ENCODE peak calls at places on chromosome 2, in seven cellular contexts. C is stomach; I is stimulated activated CD8-positive, alpha-beta memory T cell treated with anti-CD3 and anti-CD28 coated beads, Interleukin-15, amount 100 ng/mL, for 48 hours; J is activated CD4-positive, alpha-beta T cell treated with anti-CD3 and anti-CD28 coated beads, Interleukin-2, amount 10 ng/mL, durations not matched to agents 7 days and 5 days; L is H9; E is endothelial cell of umbilical vein; D is epithelial cell of prostate. N is an unnamed sample.

GRCh38 chr2:215790548-215791421 is 222.6 kb downstream of the MREG start:
- DNase-seq in C (no peak), I (no peak), J (no peak), L (no peak), E (no peak), D (no peak), N (no peak)

GRCh38 chr2:151852260-151853069 is 24.2 kb upstream of the ARL5A start:
- DNase-seq in C (no peak), I (no peak), J (no peak), L (no peak), E (no peak), D (no peak), N (no peak)

GRCh38 chr2:10768063-10768507 is 44.5 kb downstream of the PDIA6 start:
- DNase-seq in C (no peak), I (no peak), J (no peak), L (no peak), E (no peak), D (no peak), N (no peak)

GRCh38 chr2:82790277-82791021 is 1668.6 kb downstream of the SUCLG1 start:
- DNase-seq in C (no peak), I (no peak), J (no peak), L (no peak), E (no peak), D (no peak), N (no peak)

GRCh38 chr2:204691911-204692510 is 146.7 kb downstream of the PARD3B start:
- DNase-seq in C (peak), I (no peak), J (peak), L (peak), E (peak), D (peak), N (no peak)

GRCh38 chr2:219003979-219004378 is 10.8 kb upstream of the CRYBA2 start:
- DNase-seq in C (no peak), I (no peak), J (no peak), L (no peak), E (no peak), D (no peak), N (no peak)

GRCh38 chr2:41926614-41927580 is 120.9 kb upstream of the PKDCC start:
- DNase-seq in C (no peak), I (no peak), J (no peak), L (no peak), E (no peak), D (no peak), N (peak)

GRCh38 chr2:200609027-200609614 is 23.3 kb downstream of the AOX1 start:
- DNase-seq in C (no peak), I (no peak), J (no peak), L (no peak), E (no peak), D (no peak), N (no peak)

GRCh38 chr2:211468217-211468616 is 911.8 kb downstream of the CPS1 start:
- DNase-seq in C (no peak), I (no peak), J (no peak), L (no peak), E (no peak), D (no peak), N (no peak)

GRCh38 chr2:20634430-20635095 is 16.3 kb downstream of the HS1BP3 start:
- DNase-seq in C (no peak), I (no peak), J (no peak), L (no peak), E (no peak), D (no peak), N (no peak)

GRCh38 chr2:188850786-188851185 is 123.4 kb upstream of the COL3A1 start:
- DNase-seq in C (no peak), I (no peak), J (no peak), L (no peak), E (no peak), D (no peak), N (no peak)

GRCh38 chr2:157876771-157877108 is 610 bp upstream of the ACVR1 start:
- DNase-seq in C (no peak), I (no peak), J (peak), L (no peak), E (no peak), D (no peak), N (no peak)

GRCh38 chr2:164756773-164757172 is 84.8 kb downstream of the COBLL1 start:
- DNase-seq in C (no peak), I (no peak), J (no peak), L (no peak), E (no peak), D (no peak), N (no peak)